ENCODE peak calls at places on chromosomes 6 and 20, in seven cellular contexts. I, L, A, T, Q, W and Z are unnamed samples.

GRCh38 chr6:111605100-111605748 is 454 bp downstream of the TRAF3IP2 start:
- DNase-seq in W (peak; percentile 78), A (peak; percentile 21), L (peak; percentile 38), T (peak; percentile 75), Q (peak; percentile 70), I (peak; percentile 94), Z (peak; percentile 82)

GRCh38 chr20:58020656-58021454 is 207.6 kb downstream of the ANKRD60 start:
- DNase-seq in I (no peak), L (no peak), Q (no peak), T (no peak), W (no peak), A (no peak), Z (no peak)

GRCh38 chr6:131062245-131063027 is 609 bp downstream of the EPB41L2 start:
- DNase-seq in Q (peak; percentile 29), L (peak; percentile 33), T (peak; percentile 27), A (no peak), W (peak; percentile 51), I (no peak), Z (peak; percentile 72)

GRCh38 chr6:165883851-165884640 is 221.0 kb upstream of the PDE10A start:
- DNase-seq in W (no peak), L (no peak), Q (peak; percentile 28), T (no peak), I (no peak), A (no peak), Z (no peak)

GRCh38 chr6:157764346-157765068 is 58.5 kb upstream of the SNX9 start:
- DNase-seq in Q (peak; percentile 88), T (peak; percentile 99), W (peak; percentile 80), A (no peak), L (no peak), I (peak; percentile 100), Z (peak; percentile 90)

GRCh38 chr20:4488407-4489339 is 233.0 kb upstream of the PRND start:
- DNase-seq in W (no peak), A (no peak), I (peak; percentile 89), L (no peak), Q (peak; percentile 37), T (peak; percentile 36), Z (no peak)

GRCh38 chr20:52001999-52002666 is 189.4 kb downstream of the ZFP64 start:
- DNase-seq in L (peak; percentile 13), T (peak; percentile 95), W (no peak), I (no peak), A (no peak), Q (no peak), Z (no peak)

GRCh38 chr6:63808576-63808975 is 173.0 kb downstream of the PHF3 start:
- DNase-seq in W (no peak), Q (no peak), L (no peak), I (no peak), A (no peak), T (no peak), Z (no peak)

GRCh38 chr6:43588194-43588593 is 12.2 kb downstream of the POLH start:
- DNase-seq in L (no peak), Q (no peak), I (no peak), W (no peak), T (no peak), A (no peak), Z (no peak)

GRCh38 chr6:153503810-153504209 is 372.7 kb upstream of the RGS17 start:
- DNase-seq in L (peak; percentile 5), T (no peak), Q (no peak), I (no peak), W (no peak), A (no peak), Z (no peak)

GRCh38 chr6:160217073-160217472 is 41.5 kb downstream of the SLC22A2 start:
- DNase-seq in A (no peak), T (no peak), W (no peak), L (no peak), I (no peak), Q (no peak), Z (no peak)

GRCh38 chr6:136586295-136586694 is 36.1 kb upstream of the MAP7 start:
- DNase-seq in A (no peak), L (no peak), T (peak; percentile 75), I (peak; percentile 86), W (no peak), Q (peak; percentile 30), Z (no peak)

GRCh38 chr6:53493635-53494025 is 51.3 kb downstream of the GCLC start:
- DNase-seq in Q (no peak), W (no peak), T (no peak), A (no peak), L (no peak), I (peak; percentile 4), Z (no peak)

GRCh38 chr6:13012977-13013680 is 296.6 kb downstream of the PHACTR1 start:
- DNase-seq in Q (no peak), I (no peak), A (no peak), W (peak; percentile 85), T (peak; percentile 25), L (peak; percentile 39), Z (peak; percentile 88)

GRCh38 chr6:145643760-145644159 is 91.6 kb downstream of the EPM2A start:
- DNase-seq in W (no peak), T (peak; percentile 56), I (no peak), A (no peak), Q (no peak), L (no peak), Z (no peak)

GRCh38 chr6:75526502-75527127 is 33.0 kb upstream of the FILIP1 start:
- DNase-seq in I (peak; percentile 52), L (peak; percentile 69), Q (peak; percentile 33), A (no peak), W (no peak), T (peak; percentile 78), Z (no peak)

GRCh38 chr6:35262596-35262995 is 3.1 kb downstream of the ZNF76 start:
- DNase-seq in A (no peak), Q (peak; percentile 41), T (no peak), L (no peak), I (peak; percentile 62), W (no peak), Z (no peak)

GRCh38 chr6:148240463-148240845 is 102.2 kb upstream of the SASH1 start:
- DNase-seq in T (no peak), Q (peak; percentile 53), A (no peak), L (no peak), W (no peak), I (peak; percentile 64), Z (no peak)

GRCh38 chr6:158644227-158645063 is at the start of gene DYNLT1:
- DNase-seq in A (peak; percentile 68), L (peak; percentile 96), I (peak; percentile 81), Q (peak; percentile 97), W (peak; percentile 95), T (peak; percentile 92), Z (peak; percentile 97)

GRCh38 chr20:1934578-1935573 is 39.7 kb downstream of the SIRPA start:
- DNase-seq in T (no peak), W (no peak), A (no peak), Q (peak; percentile 73), L (no peak), I (peak; percentile 76), Z (peak; percentile 46)

GRCh38 chr6:28544211-28544610 is 18.5 kb downstream of the GPX5 start:
- DNase-seq in A (no peak), T (no peak), L (no peak), W (no peak), I (no peak), Q (no peak), Z (no peak)

GRCh38 chr20:58907481-58908137 is 55.1 kb downstream of the GNAS start:
- DNase-seq in Q (peak; percentile 90), T (peak; percentile 98), W (peak; percentile 88), I (peak; percentile 98), L (peak; percentile 49), A (no peak), Z (peak; percentile 87)

GRCh38 chr6:50610562-50610961 is 102.8 kb upstream of the TFAP2D start:
- DNase-seq in Q (no peak), W (no peak), A (no peak), L (no peak), T (peak; percentile 1), I (no peak), Z (no peak)

GRCh38 chr6:9487128-9487527 is 927.7 kb downstream of the TFAP2A start:
- DNase-seq in A (no peak), T (no peak), I (peak; percentile 37), L (no peak), W (no peak), Q (no peak), Z (no peak)

GRCh38 chr6:137224890-137225198 is 5.7 kb upstream of the IFNGR1 start:
- DNase-seq in W (no peak), I (no peak), T (no peak), Q (no peak), L (no peak), A (no peak), Z (no peak)

GRCh38 chr20:58306421-58307261 is 2.9 kb upstream of the RAB22A start:
- DNase-seq in Q (no peak), W (peak; percentile 71), T (peak; percentile 77), A (no peak), I (peak; percentile 28), L (no peak), Z (peak; percentile 68)

GRCh38 chr6:44263357-44264100 is 1.8 kb downstream of the NFKBIE start:
- DNase-seq in W (no peak), T (peak; percentile 47), I (no peak), L (no peak), A (no peak), Q (no peak), Z (no peak)

GRCh38 chr6:49676671-49677281 is 36.6 kb downstream of the CRISP2 start:
- DNase-seq in T (peak; percentile 52), Q (no peak), L (no peak), I (no peak), A (no peak), W (no peak), Z (no peak)

GRCh38 chr6:149534742-149535141 is 11.1 kb downstream of the PPIL4 start:
- DNase-seq in I (no peak), Q (no peak), L (no peak), W (no peak), T (no peak), A (no peak), Z (no peak)

GRCh38 chr6:158938220-158938619 is 61.8 kb downstream of the RSPH3 start:
- DNase-seq in L (no peak), I (no peak), Q (no peak), W (no peak), T (no peak), A (no peak), Z (no peak)

GRCh38 chr20:37898301-37899104 is 4.4 kb upstream of the VSTM2L start:
- DNase-seq in A (no peak), I (no peak), L (no peak), T (no peak), W (no peak), Q (no peak), Z (no peak)

GRCh38 chr6:134896881-134897280 is 53.0 kb downstream of the ALDH8A1 start:
- DNase-seq in T (no peak), Q (no peak), W (no peak), L (no peak), A (no peak), I (no peak), Z (no peak)

GRCh38 chr6:33392168-33392947 is 735 bp downstream of the KIFC1 start:
- DNase-seq in W (no peak), A (no peak), T (peak; percentile 37), Q (no peak), L (no peak), I (no peak), Z (no peak)

GRCh38 chr6:27091661-27092315 is 155.7 kb upstream of the PRSS16 start:
- DNase-seq in T (peak; percentile 71), Q (peak; percentile 79), W (no peak), L (peak; percentile 46), A (no peak), I (peak; percentile 81), Z (no peak)